ENCODE peak calls at places on chromosomes 7 and 10, in ten cellular contexts. C is fibroblast of lung, M is transverse colon, X is right lobe of liver, R is K562, L is colonic mucosa, F is right cardiac atrium, O is endothelial cell of umbilical vein, Z is AG04450, A is cardiac fibroblast. U is an unnamed sample.
A peak's percentile ranks its signal among the peaks of the same experiment; 100 is the strongest.

GRCh38 chr7:31950101-31950755 is 120.0 kb downstream of the PDE1C start:
- DNase-seq in A (peak; percentile 11), M (no peak), R (no peak), F (no peak), Z (no peak), L (no peak), X (no peak), C (peak; percentile 26), O (no peak), U (no peak)

GRCh38 chr10:70827358-70827757 is 11.6 kb downstream of the SGPL1 start:
- DNase-seq in X (no peak), R (no peak), A (no peak), O (no peak), C (no peak), M (no peak), L (no peak), Z (no peak), F (no peak), U (no peak)

GRCh38 chr7:16993543-16993942 is 111.8 kb upstream of the AGR3 start:
- DNase-seq in A (no peak), X (no peak), F (no peak), C (no peak), O (no peak), Z (no peak), M (no peak), R (no peak), L (no peak), U (no peak)

GRCh38 chr7:107857541-107857912 is 33.5 kb upstream of the DLD start:
- DNase-seq in Z (no peak), X (no peak), R (no peak), F (no peak), C (peak; percentile 10), O (peak; percentile 86), A (peak; percentile 18), M (no peak), L (no peak), U (no peak)

GRCh38 chr10:12915637-12916168 is 85.8 kb downstream of the CCDC3 start:
- DNase-seq in F (no peak), C (no peak), R (no peak), A (no peak), L (no peak), X (no peak), M (no peak), O (no peak), Z (no peak), U (no peak)

GRCh38 chr10:5385224-5385623 is 19.4 kb downstream of the TUBAL3 start:
- DNase-seq in X (no peak), M (no peak), A (no peak), O (no peak), R (no peak), F (no peak), Z (no peak), L (no peak), C (no peak), U (no peak)

GRCh38 chr7:77199008-77199966 is at the start of gene FGL2:
- DNase-seq in X (peak; percentile 59), R (no peak), A (peak; percentile 85), L (peak; percentile 70), O (no peak), C (peak; percentile 52), Z (peak; percentile 15), M (peak; percentile 75), F (peak; percentile 85), U (no peak)

GRCh38 chr7:111229951-111230350 is 139.0 kb downstream of the LRRN3 start:
- DNase-seq in A (no peak), C (no peak), M (no peak), R (no peak), X (no peak), L (no peak), O (no peak), Z (no peak), F (no peak), U (no peak)

GRCh38 chr7:100516135-100516812 is 22.7 kb upstream of the AGFG2 start:
- DNase-seq in F (no peak), M (peak; percentile 31), Z (peak; percentile 64), X (no peak), R (peak; percentile 38), O (no peak), L (no peak), A (peak; percentile 94), C (peak; percentile 95), U (no peak)

GRCh38 chr7:128961030-128961659 is 23.4 kb downstream of the IRF5 start:
- DNase-seq in O (no peak), C (no peak), M (no peak), R (no peak), A (no peak), X (no peak), L (no peak), F (no peak), Z (no peak), U (no peak)

GRCh38 chr10:44801383-44802327 is 109.5 kb upstream of the TMEM72 start:
- DNase-seq in Z (peak; percentile 82), C (peak; percentile 96), O (peak; percentile 92), R (no peak), X (peak; percentile 93), F (peak; percentile 92), L (peak; percentile 74), M (peak; percentile 86), A (peak; percentile 98), U (no peak)

GRCh38 chr7:101160917-101161316 is 4.5 kb downstream of the VGF start:
- DNase-seq in L (no peak), R (no peak), X (no peak), C (no peak), M (no peak), O (no peak), Z (no peak), F (no peak), A (no peak), U (no peak)

GRCh38 chr10:44967596-44967995 is 8.0 kb downstream of the RASSF4 start:
- DNase-seq in A (no peak), L (peak; percentile 20), O (no peak), Z (no peak), R (no peak), M (no peak), X (no peak), F (no peak), C (no peak), U (no peak)

GRCh38 chr7:150458235-150458634 is 7.8 kb downstream of the GIMAP8 start:
- DNase-seq in L (no peak), A (no peak), Z (no peak), C (no peak), R (no peak), O (no peak), M (no peak), X (no peak), F (no peak), U (no peak)
- H3K4me3 ChIP-seq in L (no peak overlapping the region), A (no peak overlapping the region), Z (no peak overlapping the region), C (no peak overlapping the region), R (no peak overlapping the region), O (no peak overlapping the region), M (no peak overlapping the region), X (no peak overlapping the region), F (no peak overlapping the region), U (no peak overlapping the region)

DNA sequence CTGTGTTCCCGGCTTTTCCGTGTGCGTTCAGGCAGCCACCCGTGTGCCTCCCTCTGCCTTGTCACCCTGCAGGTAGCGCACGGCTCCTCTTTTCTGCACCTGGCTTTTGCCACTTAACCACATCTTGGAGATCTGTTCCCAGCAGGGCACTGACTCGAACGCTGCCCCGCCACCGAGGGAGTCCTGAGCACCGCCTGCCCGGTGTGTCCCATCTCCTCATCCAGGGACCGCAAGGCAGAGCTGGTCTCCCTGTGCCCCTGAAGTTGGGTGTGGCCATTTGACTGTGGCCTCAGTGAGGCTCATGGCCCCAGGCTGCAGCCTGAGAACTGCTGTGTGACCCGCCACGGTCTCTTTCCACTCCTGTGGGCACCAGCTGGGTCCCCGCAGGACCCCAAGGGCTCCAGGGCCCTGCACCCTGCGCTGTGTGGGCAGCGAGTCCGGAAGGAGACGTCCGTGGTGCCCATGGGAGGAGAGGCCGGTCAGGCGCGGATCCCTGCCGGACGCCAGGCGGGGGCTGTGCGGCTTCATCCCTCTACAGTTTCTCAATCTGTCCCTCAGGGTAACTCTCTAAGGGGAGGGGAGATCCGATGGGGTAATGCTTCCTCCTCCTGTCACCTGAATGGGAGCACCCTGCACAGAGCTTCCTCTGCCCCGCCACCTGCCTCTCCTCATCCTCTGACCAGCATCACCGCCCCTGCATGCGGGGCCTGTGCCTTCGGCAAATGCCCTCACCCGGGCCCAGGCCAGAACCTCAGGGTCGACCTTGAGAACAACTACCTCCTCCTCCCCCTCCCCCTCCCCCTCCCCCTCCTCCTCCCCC is 1.8 kb upstream of the INTS1 start:
- DNase-seq in X (no peak), R (no peak), C (no peak), M (no peak), L (peak; percentile 40), F (peak; percentile 55), O (no peak), A (no peak), Z (no peak), U (no peak)
- H3K4me3 ChIP-seq in X (no peak overlapping the region), R (no peak overlapping the region), C (no peak overlapping the region), M (no peak overlapping the region), L (no peak overlapping the region), F (no peak overlapping the region), O (no peak overlapping the region), A (no peak overlapping the region), Z (no peak overlapping the region), U (no peak overlapping the region)

DNA sequence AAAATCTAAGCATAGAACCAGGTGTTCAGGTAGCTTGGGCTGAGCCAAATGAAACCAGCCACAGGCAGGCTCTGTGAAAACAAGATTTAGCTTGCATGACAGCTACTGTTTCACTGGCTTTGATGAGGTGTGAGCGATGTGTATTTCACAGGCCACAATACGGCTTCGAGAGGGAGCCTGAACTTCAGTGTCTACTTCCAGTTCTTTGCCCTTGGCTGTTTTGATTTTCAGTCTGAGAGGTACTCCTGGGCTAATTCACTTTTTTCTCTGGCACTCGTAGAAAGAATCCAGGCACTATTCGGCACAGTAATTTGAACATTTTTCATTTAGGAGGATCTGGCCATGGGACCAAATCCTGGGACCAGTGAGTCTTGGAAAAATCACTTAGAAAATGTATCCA is 110.4 kb downstream of the JCAD start:
- DNase-seq in L (no peak), Z (no peak), X (no peak), R (no peak), C (no peak), O (no peak), A (no peak), M (no peak), F (no peak), U (no peak)
- H3K4me3 ChIP-seq in L (no peak overlapping the region), Z (no peak overlapping the region), X (no peak overlapping the region), R (no peak overlapping the region), C (peak overlapping the region; percentile 5), O (no peak overlapping the region), A (no peak overlapping the region), M (no peak overlapping the region), F (no peak overlapping the region), U (no peak overlapping the region)

DNA sequence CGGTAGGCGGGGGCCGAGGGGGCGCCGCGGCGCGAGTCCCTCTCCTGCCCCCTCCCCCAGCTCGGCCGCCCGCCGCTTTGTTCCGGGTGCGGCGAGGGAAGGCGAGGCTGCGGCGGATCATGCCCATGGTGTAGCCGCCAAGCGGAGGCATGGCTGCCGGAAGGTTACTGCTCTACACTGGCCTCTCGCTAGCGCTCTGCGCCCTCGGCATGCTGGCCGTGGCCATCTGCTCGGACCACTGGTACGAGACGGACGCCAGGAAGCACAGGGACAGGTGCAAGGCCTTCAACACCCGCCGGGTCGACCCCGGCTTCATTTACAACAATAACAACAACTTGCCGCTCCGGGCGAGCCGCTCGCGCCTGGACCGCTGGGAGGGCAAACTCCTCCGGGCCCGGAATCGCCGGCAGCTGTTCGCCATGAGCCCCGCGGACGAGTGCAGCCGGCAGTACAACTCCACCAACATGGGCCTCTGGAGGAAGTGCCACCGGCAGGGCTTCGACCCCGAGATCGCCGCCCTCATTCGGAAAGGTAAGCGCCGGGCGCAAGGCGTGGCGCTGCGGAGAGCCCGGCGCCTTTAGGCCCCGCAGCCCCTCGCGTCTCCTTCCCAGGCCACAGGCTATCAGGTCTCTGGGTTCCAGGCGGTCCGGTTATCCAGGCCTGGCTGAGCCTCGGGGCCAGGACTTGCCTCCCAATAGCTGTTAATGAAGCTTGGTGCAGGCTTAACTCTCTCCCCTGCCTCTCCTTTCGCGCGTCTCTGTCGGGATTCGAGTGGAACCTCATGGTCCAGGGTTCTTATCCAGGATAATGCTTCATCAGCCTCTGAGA is 512 bp downstream of the TMEM178B start:
- DNase-seq in A (no peak), R (no peak), Z (no peak), M (no peak), O (no peak), C (peak; percentile 9), F (peak; percentile 53), X (no peak), L (no peak), U (no peak)
- H3K4me3 ChIP-seq in A (peak overlapping the region; percentile 22), R (no peak overlapping the region), Z (peak overlapping the region; percentile 34), M (peak overlapping the region; percentile 49), O (no peak overlapping the region), C (no peak overlapping the region), F (peak overlapping the region; percentile 61), X (peak overlapping the region; percentile 36), L (peak overlapping the region; percentile 53), U (peak overlapping the region; percentile 58)